ENCODE peak calls at places on chromosome 4, in ten cellular contexts. F is cardiac fibroblast; H is lower leg skin; L is fibroblast of pulmonary artery; D is GM20000; V is activated CD8-positive, alpha-beta T cell treated with anti-CD3 and anti-CD28 coated beads, Interleukin-2, amount 10 ng/mL, durations not matched to agents 7 days and 5 days; M is activated gamma-delta T cell treated with Interleukin-2 at 50 U/mL for 16 hours; N is NCI-H1436; P is T follicular helper cell; T is GM23248. I is an unnamed sample.

GRCh38 chr4:2083116-2083825 is 24.1 kb downstream of the NAT8L start:
- DNase-seq in F (no peak), H (no peak), L (no peak), D (no peak), V (no peak), M (no peak), N (no peak), P (no peak), T (no peak), I (no peak)

GRCh38 chr4:43251760-43252317 is 359.3 kb downstream of the GRXCR1 start:
- DNase-seq in F (no peak), H (no peak), L (peak; percentile 4), D (no peak), V (no peak), M (no peak), N (no peak), P (no peak), T (peak; percentile 9), I (no peak)

GRCh38 chr4:56977321-56978012 is at the start of gene NOA1:
- DNase-seq in F (peak; percentile 99), H (peak; percentile 99), L (peak; percentile 100), D (peak; percentile 95), V (peak; percentile 98), M (peak; percentile 98), N (peak; percentile 96), P (peak; percentile 96), T (peak; percentile 99), I (peak; percentile 98)

GRCh38 chr4:124806403-124806802 is 93.9 kb upstream of the ANKRD50 start:
- DNase-seq in F (no peak), H (no peak), L (no peak), D (no peak), V (no peak), M (no peak), N (no peak), P (no peak), T (peak; percentile 23), I (no peak)

GRCh38 chr4:24405926-24406325 is 178.4 kb downstream of the DHX15 start:
- DNase-seq in F (no peak), H (no peak), L (no peak), D (no peak), V (no peak), M (no peak), N (no peak), P (no peak), T (no peak), I (no peak)

GRCh38 chr4:10783351-10783750 is 98.8 kb upstream of the CLNK start:
- DNase-seq in F (peak; percentile 23), H (no peak), L (peak; percentile 68), D (no peak), V (no peak), M (no peak), N (no peak), P (no peak), T (peak; percentile 66), I (no peak)

GRCh38 chr4:85968945-85969830 is 390.7 kb downstream of the MAPK10 start:
- DNase-seq in F (peak; percentile 80), H (no peak), L (peak; percentile 84), D (peak; percentile 25), V (no peak), M (no peak), N (peak; percentile 65), P (no peak), T (peak; percentile 86), I (no peak)

GRCh38 chr4:119027815-119028214 is 107.8 kb upstream of the MYOZ2 start:
- DNase-seq in F (no peak), H (no peak), L (no peak), D (no peak), V (no peak), M (no peak), N (no peak), P (no peak), T (no peak), I (no peak)

GRCh38 chr4:83686166-83686565 is 150.3 kb downstream of the GPAT3 start:
- DNase-seq in F (no peak), H (no peak), L (no peak), D (no peak), V (no peak), M (no peak), N (no peak), P (no peak), T (peak; percentile 92), I (no peak)

GRCh38 chr4:73053974-73054480 is 15.5 kb downstream of the COX18 start:
- DNase-seq in F (no peak), H (no peak), L (peak; percentile 14), D (no peak), V (no peak), M (no peak), N (no peak), P (no peak), T (peak; percentile 14), I (no peak)

GRCh38 chr4:22978656-22979055 is 285.9 kb downstream of the GBA3 start:
- DNase-seq in F (no peak), H (no peak), L (no peak), D (no peak), V (no peak), M (no peak), N (no peak), P (no peak), T (no peak), I (no peak)

GRCh38 chr4:3636628-3637320 is 104.6 kb upstream of the LRPAP1 start:
- DNase-seq in F (no peak), H (no peak), L (no peak), D (no peak), V (no peak), M (no peak), N (no peak), P (no peak), T (no peak), I (no peak)

GRCh38 chr4:128366212-128366611 is 78.6 kb upstream of the PGRMC2 start:
- DNase-seq in F (no peak), H (no peak), L (no peak), D (no peak), V (no peak), M (no peak), N (no peak), P (no peak), T (no peak), I (no peak)

GRCh38 chr4:3302786-3303444 is 10.1 kb downstream of the RGS12 start:
- DNase-seq in F (no peak), H (no peak), L (no peak), D (no peak), V (peak; percentile 58), M (no peak), N (no peak), P (no peak), T (no peak), I (peak; percentile 56)

I was measured in ascending aorta.